ENCODE peak calls at places on chromosomes 3 and 15, in ten cellular contexts. C is mucosa of descending colon; D is T-helper 9 cell; K is germinal center; H is bronchial epithelial cell; J is iPS-NIHi11; B is GM04503; A is HTR-8/SVneo; S is activated CD8-positive, alpha-beta memory T cell treated with anti-CD3 and anti-CD28 coated beads for 4 hours; M is NCI-H345. E is an unnamed sample.
A peak's percentile ranks its signal among the peaks of the same experiment; 100 is the strongest.

GRCh38 chr3:132726341-132726823 is 4.2 kb upstream of the NPHP3 start:
- DNase-seq in C (no peak), D (no peak), K (peak; percentile 36), H (peak; percentile 81), J (peak; percentile 31), B (no peak), A (peak; percentile 19), S (no peak), M (peak; percentile 50), E (peak; percentile 42)

GRCh38 chr3:185153861-185154629 is 1.2 kb upstream of the C3orf70 start:
- DNase-seq in C (no peak), D (no peak), K (no peak), H (no peak), J (peak; percentile 49), B (no peak), A (no peak), S (no peak), M (peak; percentile 22), E (no peak)

GRCh38 chr15:95742256-95742655 is 588.2 kb upstream of the NR2F2 start:
- DNase-seq in C (no peak), D (no peak), K (no peak), H (no peak), J (no peak), B (no peak), A (no peak), S (no peak), M (no peak), E (no peak)

GRCh38 chr15:66154581-66154980 is 99.0 kb downstream of the MEGF11 start:
- DNase-seq in C (no peak), D (no peak), K (peak; percentile 24), H (no peak), J (no peak), B (no peak), A (no peak), S (no peak), M (peak; percentile 38), E (no peak)

GRCh38 chr3:34008191-34008590 is 209.8 kb downstream of the PDCD6IP start:
- DNase-seq in C (no peak), D (no peak), K (peak; percentile 36), H (no peak), J (peak; percentile 53), B (no peak), A (no peak), S (no peak), M (no peak), E (no peak)

GRCh38 chr3:100103558-100104441 is 10.5 kb downstream of the FILIP1L start:
- DNase-seq in C (no peak), D (no peak), K (peak; percentile 27), H (no peak), J (no peak), B (peak; percentile 67), A (peak; percentile 14), S (no peak), M (no peak), E (peak; percentile 81)

GRCh38 chr15:77702211-77702957 is 69.7 kb upstream of the LINGO1 start:
- DNase-seq in C (peak; percentile 46), D (no peak), K (no peak), H (peak; percentile 19), J (peak; percentile 97), B (no peak), A (peak; percentile 54), S (no peak), M (no peak), E (peak; percentile 12)

GRCh38 chr3:180478695-180479094 is 123.3 kb upstream of the TTC14 start:
- DNase-seq in C (no peak), D (no peak), K (no peak), H (no peak), J (no peak), B (no peak), A (no peak), S (no peak), M (no peak), E (no peak)

GRCh38 chr15:71651750-71652186 is 158.6 kb upstream of the NR2E3 start:
- DNase-seq in C (no peak), D (no peak), K (peak; percentile 19), H (peak; percentile 76), J (peak; percentile 47), B (no peak), A (peak; percentile 43), S (no peak), M (peak; percentile 54), E (peak; percentile 41)

GRCh38 chr3:121654493-121655385 is 6.0 kb downstream of the HCLS1 start:
- DNase-seq in C (no peak), D (no peak), K (no peak), H (no peak), J (no peak), B (no peak), A (no peak), S (no peak), M (no peak), E (no peak)

GRCh38 chr15:69359724-69360123 is 54.4 kb upstream of the KIF23 start:
- DNase-seq in C (no peak), D (no peak), K (no peak), H (peak; percentile 17), J (no peak), B (no peak), A (no peak), S (no peak), M (no peak), E (no peak)

GRCh38 chr3:57952208-57952631 is 56.0 kb upstream of the FLNB start:
- DNase-seq in C (no peak), D (no peak), K (no peak), H (peak; percentile 51), J (peak; percentile 73), B (no peak), A (peak; percentile 72), S (no peak), M (no peak), E (peak; percentile 87)

E was measured in EL.